ENCODE peak calls at places on chromosomes 5 and 9, in six cellular contexts. One of them, this sample, is unnamed.

GRCh38 chr5:81785311-81785710 is 34.4 kb upstream of the SSBP2 start:
- DNase-seq in endothelial cell of umbilical vein: no peak
- DNase-seq in H1: no peak
- DNase-seq in K562: no peak
- DNase-seq in GM12878: no peak
- DNase-seq in HCT116: no peak
- DNase-seq in this sample: no peak

GRCh38 chr9:114377046-114377445 is 10.7 kb downstream of the AKNA start:
- DNase-seq in endothelial cell of umbilical vein: no peak
- DNase-seq in H1: no peak
- DNase-seq in HCT116: no peak
- DNase-seq in GM12878: no peak
- DNase-seq in K562: no peak
- DNase-seq in this sample: no peak

GRCh38 chr5:113447651-113448050 is 12.9 kb upstream of the TSSK1B start:
- DNase-seq in HCT116: no peak
- DNase-seq in H1: no peak
- DNase-seq in K562: no peak
- DNase-seq in GM12878: no peak
- DNase-seq in endothelial cell of umbilical vein: no peak
- DNase-seq in this sample: no peak

GRCh38 chr5:176738851-176739250 is 71.5 kb upstream of the UNC5A start:
- DNase-seq in H1: no peak
- DNase-seq in GM12878: no peak
- DNase-seq in K562: no peak
- DNase-seq in endothelial cell of umbilical vein: no peak
- DNase-seq in HCT116: no peak
- DNase-seq in this sample: no peak

GRCh38 chr9:72557549-72557948 is 36.1 kb downstream of the TMC1 start:
- DNase-seq in GM12878: no peak
- DNase-seq in HCT116: peak; percentile 94
- DNase-seq in H1: peak; percentile 9
- DNase-seq in endothelial cell of umbilical vein: peak; percentile 49
- DNase-seq in K562: peak; percentile 66
- DNase-seq in this sample: no peak

GRCh38 chr5:167730121-167730520 is 561.3 kb upstream of the WWC1 start:
- DNase-seq in GM12878: no peak
- DNase-seq in K562: no peak
- DNase-seq in H1: no peak
- DNase-seq in endothelial cell of umbilical vein: no peak
- DNase-seq in HCT116: no peak
- DNase-seq in this sample: no peak

GRCh38 chr5:5103249-5103648 is 36.9 kb upstream of the ADAMTS16 start:
- DNase-seq in GM12878: no peak
- DNase-seq in endothelial cell of umbilical vein: no peak
- DNase-seq in H1: no peak
- DNase-seq in HCT116: no peak
- DNase-seq in K562: no peak
- DNase-seq in this sample: no peak

GRCh38 chr9:75798484-75798883 is 92.0 kb upstream of the PCSK5 start:
- DNase-seq in H1: no peak
- DNase-seq in K562: no peak
- DNase-seq in HCT116: no peak
- DNase-seq in endothelial cell of umbilical vein: no peak
- DNase-seq in GM12878: no peak
- DNase-seq in this sample: no peak

GRCh38 chr9:73213300-73213699 is 61.6 kb downstream of the ANXA1 start:
- DNase-seq in HCT116: no peak
- DNase-seq in H1: no peak
- DNase-seq in GM12878: no peak
- DNase-seq in K562: no peak
- DNase-seq in endothelial cell of umbilical vein: no peak
- DNase-seq in this sample: no peak

GRCh38 chr5:115507682-115508081 is 36.9 kb downstream of the FEM1C start:
- DNase-seq in H1: no peak
- DNase-seq in endothelial cell of umbilical vein: no peak
- DNase-seq in K562: no peak
- DNase-seq in HCT116: no peak
- DNase-seq in GM12878: no peak
- DNase-seq in this sample: no peak

GRCh38 chr5:139637438-139638089 is 10.6 kb upstream of the CXXC5 start:
- DNase-seq in endothelial cell of umbilical vein: peak; percentile 55
- DNase-seq in H1: no peak
- DNase-seq in GM12878: no peak
- DNase-seq in HCT116: no peak
- DNase-seq in K562: peak; percentile 89
- DNase-seq in this sample: no peak

GRCh38 chr9:2208991-2209390 is 193.8 kb downstream of the SMARCA2 start:
- DNase-seq in H1: no peak
- DNase-seq in GM12878: no peak
- DNase-seq in HCT116: no peak
- DNase-seq in endothelial cell of umbilical vein: peak; percentile 6
- DNase-seq in K562: no peak
- DNase-seq in this sample: no peak

GRCh38 chr5:143218563-143219170 is 184.8 kb downstream of the NR3C1 start:
- DNase-seq in GM12878: no peak
- DNase-seq in H1: no peak
- DNase-seq in endothelial cell of umbilical vein: no peak
- DNase-seq in HCT116: no peak
- DNase-seq in K562: no peak
- DNase-seq in this sample: no peak

GRCh38 chr5:54624671-54625583 is 107.4 kb downstream of the SNX18 start:
- DNase-seq in H1: no peak
- DNase-seq in endothelial cell of umbilical vein: no peak
- DNase-seq in GM12878: no peak
- DNase-seq in K562: no peak
- DNase-seq in HCT116: no peak
- DNase-seq in this sample: no peak

GRCh38 chr9:19969721-19970120 is 180.9 kb upstream of the SLC24A2 start:
- DNase-seq in K562: no peak
- DNase-seq in H1: no peak
- DNase-seq in HCT116: no peak
- DNase-seq in GM12878: no peak
- DNase-seq in endothelial cell of umbilical vein: no peak
- DNase-seq in this sample: no peak

GRCh38 chr9:89323257-89323841 is 5.0 kb downstream of the SECISBP2 start:
- DNase-seq in endothelial cell of umbilical vein: no peak
- DNase-seq in H1: no peak
- DNase-seq in HCT116: no peak
- DNase-seq in GM12878: no peak
- DNase-seq in K562: peak; percentile 18
- DNase-seq in this sample: no peak

GRCh38 chr5:7881091-7881490 is 12.1 kb downstream of the MTRR start:
- DNase-seq in GM12878: no peak
- DNase-seq in K562: no peak
- DNase-seq in endothelial cell of umbilical vein: no peak
- DNase-seq in H1: no peak
- DNase-seq in HCT116: no peak
- DNase-seq in this sample: no peak

GRCh38 chr5:174510771-174511453 is 213.5 kb upstream of the MSX2 start:
- DNase-seq in GM12878: no peak
- DNase-seq in H1: no peak
- DNase-seq in HCT116: no peak
- DNase-seq in endothelial cell of umbilical vein: no peak
- DNase-seq in K562: no peak
- DNase-seq in this sample: no peak
- H3K27ac ChIP-seq in GM12878: no peak overlapping the region
- H3K27ac ChIP-seq in H1: no peak overlapping the region
- H3K27ac ChIP-seq in HCT116: no peak overlapping the region
- H3K27ac ChIP-seq in endothelial cell of umbilical vein: no peak overlapping the region
- H3K27ac ChIP-seq in K562: no peak overlapping the region
- H3K27ac ChIP-seq in this sample: no peak overlapping the region

DNA sequence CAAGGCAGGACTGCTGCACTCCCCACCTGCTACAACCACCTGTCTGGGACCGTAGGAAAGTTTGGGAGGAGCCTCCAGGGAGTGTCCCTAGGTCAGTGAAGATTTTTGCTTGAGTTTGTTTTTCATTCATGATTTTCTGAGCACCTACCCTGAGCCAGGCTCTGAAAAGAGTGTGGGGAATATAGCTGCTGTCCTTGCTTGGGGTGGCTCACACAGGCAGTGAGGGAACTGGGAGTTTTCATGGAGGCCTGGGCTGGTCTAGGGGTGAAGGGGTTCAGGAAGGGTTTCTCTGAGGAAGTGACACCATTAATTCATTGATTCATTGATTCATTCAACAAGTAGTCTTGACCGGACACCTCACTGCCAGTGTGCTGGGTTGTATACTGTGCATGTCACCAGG is 48.8 kb downstream of the SAR1B start:
- DNase-seq in GM12878: no peak
- DNase-seq in K562: no peak
- DNase-seq in HCT116: no peak
- DNase-seq in H1: no peak
- DNase-seq in endothelial cell of umbilical vein: no peak
- DNase-seq in this sample: no peak
- TF ChIP-seq POLR2AphosphoS5 in GM12878: no peak
- TF ChIP-seq POLR2AphosphoS5 in K562: no peak
- TF ChIP-seq POLR2AphosphoS5 in HCT116: no peak
- TF ChIP-seq POLR2AphosphoS5 in H1: no peak
- TF ChIP-seq POLR2AphosphoS5 in endothelial cell of umbilical vein: no peak
- TF ChIP-seq POLR2AphosphoS5 in this sample: no peak

GRCh38 chr9:7534211-7534935 is 265.2 kb downstream of the DMAC1 start:
- DNase-seq in GM12878: no peak
- DNase-seq in K562: no peak
- DNase-seq in HCT116: no peak
- DNase-seq in H1: no peak
- DNase-seq in endothelial cell of umbilical vein: no peak
- DNase-seq in this sample: no peak

GRCh38 chr9:7533376-7534090 is 266.0 kb downstream of the DMAC1 start:
- DNase-seq in endothelial cell of umbilical vein: no peak
- DNase-seq in GM12878: no peak
- DNase-seq in HCT116: no peak
- DNase-seq in K562: no peak
- DNase-seq in H1: no peak
- DNase-seq in this sample: no peak

DNA sequence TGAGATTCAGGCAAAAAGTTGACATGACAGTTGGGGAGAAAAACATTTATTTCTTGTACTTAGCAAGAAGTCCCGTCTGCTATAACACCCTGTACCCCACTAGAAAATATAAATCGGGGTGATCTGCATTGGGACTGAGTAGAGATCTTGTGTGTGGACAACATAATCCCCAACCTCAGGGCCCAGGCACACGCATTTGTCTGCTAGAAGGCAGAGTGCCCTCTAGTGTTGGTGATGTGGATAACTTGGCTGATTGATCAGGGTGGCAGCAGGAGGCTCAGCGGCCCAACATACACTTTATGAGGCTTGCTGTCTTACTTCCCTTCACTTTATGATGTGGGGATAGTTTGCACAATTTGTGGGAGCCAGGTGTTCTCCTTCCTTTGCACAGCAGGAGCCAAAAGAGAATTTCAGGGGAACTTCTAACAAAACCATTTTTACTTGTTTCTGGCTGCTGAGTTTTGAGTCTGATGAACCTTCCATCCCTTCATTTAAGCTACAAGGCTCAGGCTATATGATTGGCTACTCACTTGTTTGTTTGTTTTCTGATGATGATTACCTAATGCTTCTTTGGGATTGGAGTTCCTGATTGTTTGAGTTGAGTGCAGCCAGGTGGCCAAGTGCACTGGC is 263.2 kb downstream of the DMAC1 start:
- DNase-seq in GM12878: no peak
- DNase-seq in HCT116: peak; percentile 18
- DNase-seq in H1: no peak
- DNase-seq in endothelial cell of umbilical vein: peak; percentile 42
- DNase-seq in K562: peak; percentile 35
- DNase-seq in this sample: peak; percentile 5
- H3K9ac ChIP-seq in GM12878: no peak overlapping the region
- H3K9ac ChIP-seq in HCT116: no peak overlapping the region
- H3K9ac ChIP-seq in H1: no peak overlapping the region
- H3K9ac ChIP-seq in endothelial cell of umbilical vein: no peak overlapping the region
- H3K9ac ChIP-seq in K562: no peak overlapping the region
- H3K9ac ChIP-seq in this sample: no peak overlapping the region

DNA sequence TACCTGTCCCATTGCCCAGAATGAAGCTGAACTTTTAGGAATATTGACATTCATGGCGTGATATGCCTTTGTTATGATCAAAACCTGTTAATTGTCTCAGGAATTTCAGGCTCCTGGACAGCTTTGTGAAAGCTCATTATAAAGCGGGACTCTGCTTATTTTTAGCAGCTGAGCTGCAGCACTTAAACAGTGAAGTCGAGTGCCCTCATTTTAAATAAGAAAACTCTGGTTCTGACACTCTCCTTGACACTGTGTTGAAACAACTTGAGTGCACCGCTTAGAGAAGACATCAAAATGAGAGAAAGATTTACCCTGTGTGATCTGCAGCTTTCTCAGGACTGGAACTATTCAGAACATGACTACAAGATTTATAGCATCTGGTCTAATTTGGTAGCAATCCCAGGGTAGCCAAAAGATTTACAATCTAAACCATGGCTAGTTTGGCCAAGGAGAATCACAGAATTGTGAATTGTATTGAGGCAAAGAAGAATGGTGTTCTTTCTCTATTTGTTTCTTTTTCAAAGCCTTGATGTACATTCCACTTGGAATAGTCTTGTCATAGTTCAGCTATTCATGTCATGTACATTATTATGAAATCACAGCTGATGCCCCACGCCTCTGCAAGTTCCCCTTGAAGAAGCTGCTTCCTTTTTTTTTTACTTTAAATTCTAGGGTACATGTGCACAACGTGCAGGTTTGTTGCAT is 38.7 kb downstream of the PLEKHG4B start:
- DNase-seq in GM12878: no peak
- DNase-seq in H1: no peak
- DNase-seq in HCT116: no peak
- DNase-seq in K562: no peak
- DNase-seq in endothelial cell of umbilical vein: no peak
- DNase-seq in this sample: no peak
- H3K27ac ChIP-seq in GM12878: no peak overlapping the region
- H3K27ac ChIP-seq in H1: no peak overlapping the region
- H3K27ac ChIP-seq in HCT116: no peak overlapping the region
- H3K27ac ChIP-seq in K562: no peak overlapping the region
- H3K27ac ChIP-seq in endothelial cell of umbilical vein: no peak overlapping the region
- H3K27ac ChIP-seq in this sample: no peak overlapping the region

This sample was measured in SK-N-MC.